ENCODE peak calls at places on chromosome 1, in nine cellular contexts. W is GM23248; H is central memory CD8-positive, alpha-beta T cell; O is RCC 7860; M is suprapubic skin; U is heart right ventricle; B is ACHN; C is AG10803; J is keratinocyte. K is an unnamed sample.
A peak's percentile ranks its signal among the peaks of the same experiment; 100 is the strongest.

GRCh38 chr1:187203257-187203656 is 374.5 kb downstream of the PLA2G4A start:
- DNase-seq in B (peak; percentile 88), U (no peak), C (peak; percentile 47), J (no peak), H (no peak), O (peak; percentile 59), M (no peak), W (peak; percentile 79), K (no peak)

GRCh38 chr1:214637722-214638473 is 34.9 kb downstream of the CENPF start:
- DNase-seq in C (peak; percentile 67), U (no peak), W (peak; percentile 75), M (no peak), J (no peak), B (peak; percentile 56), O (peak; percentile 10), H (no peak), K (no peak)

GRCh38 chr1:203199002-203199401 is 12.5 kb upstream of the CHI3L1 start:
- DNase-seq in M (no peak), U (no peak), H (no peak), W (no peak), B (no peak), C (no peak), O (no peak), J (no peak), K (no peak)

GRCh38 chr1:244154882-244155531 is 103.9 kb downstream of the ZBTB18 start:
- DNase-seq in W (no peak), J (no peak), B (no peak), H (no peak), U (no peak), M (no peak), O (no peak), C (no peak), K (no peak)

GRCh38 chr1:215188302-215188950 is 105.9 kb downstream of the KCNK2 start:
- DNase-seq in C (no peak), B (no peak), O (no peak), H (no peak), J (no peak), U (no peak), M (no peak), W (peak; percentile 43), K (no peak)

GRCh38 chr1:204576422-204576821 is 60.2 kb downstream of the MDM4 start:
- DNase-seq in U (no peak), J (no peak), C (no peak), W (no peak), O (no peak), H (no peak), M (no peak), B (no peak), K (no peak)

GRCh38 chr1:186888367-186888766 is 59.6 kb downstream of the PLA2G4A start:
- DNase-seq in M (no peak), O (no peak), H (no peak), U (no peak), W (peak; percentile 49), C (no peak), B (no peak), J (no peak), K (no peak)

GRCh38 chr1:16443975-16444745 is 3.6 kb downstream of the NECAP2 start:
- DNase-seq in J (no peak), H (no peak), O (no peak), U (no peak), M (no peak), B (no peak), W (no peak), C (no peak), K (no peak)

GRCh38 chr1:181905944-181906597 is 155.4 kb downstream of the ZNF648 start:
- DNase-seq in J (no peak), B (no peak), C (no peak), O (no peak), U (no peak), M (no peak), H (no peak), W (no peak), K (no peak)

GRCh38 chr1:226870026-226870322 is 442 bp upstream of the PSEN2 start:
- DNase-seq in W (no peak), M (no peak), C (no peak), H (no peak), J (no peak), O (no peak), B (no peak), U (no peak), K (no peak)

GRCh38 chr1:68231627-68232303 is 558 bp downstream of the WLS start:
- DNase-seq in M (peak; percentile 82), U (peak; percentile 66), W (peak; percentile 80), O (no peak), C (peak; percentile 53), B (peak; percentile 75), J (no peak), H (no peak), K (no peak)

GRCh38 chr1:100400332-100400933 is 48.1 kb downstream of the CDC14A start:
- DNase-seq in W (no peak), J (no peak), U (peak; percentile 52), B (no peak), M (no peak), C (no peak), H (peak; percentile 65), O (no peak), K (peak; percentile 92)

GRCh38 chr1:53502641-53503432 is 43.6 kb downstream of the DMRTB1 start:
- DNase-seq in U (no peak), B (no peak), J (no peak), M (no peak), H (no peak), C (no peak), W (no peak), O (no peak), K (no peak)

GRCh38 chr1:34642679-34643078 is 112.2 kb upstream of the GJB5 start:
- DNase-seq in H (no peak), W (peak; percentile 14), C (no peak), B (no peak), J (no peak), O (no peak), M (no peak), U (no peak), K (no peak)

GRCh38 chr1:198211696-198212095 is 54.9 kb downstream of the NEK7 start:
- DNase-seq in B (no peak), U (no peak), O (no peak), H (no peak), J (no peak), M (no peak), C (no peak), W (no peak), K (no peak)

GRCh38 chr1:6300342-6301141 is 39.6 kb upstream of the GPR153 start:
- DNase-seq in O (no peak), H (no peak), C (no peak), B (no peak), U (no peak), W (peak; percentile 36), M (no peak), J (peak; percentile 62), K (no peak)

GRCh38 chr1:67052741-67053534 is 1.0 kb downstream of the SLC35D1 start:
- DNase-seq in M (peak; percentile 72), B (peak; percentile 35), H (peak; percentile 33), J (peak; percentile 13), W (peak; percentile 77), O (no peak), C (peak; percentile 39), U (peak; percentile 17), K (peak; percentile 41)

GRCh38 chr1:24161270-24161669 is 18.3 kb upstream of the IL22RA1 start:
- DNase-seq in U (no peak), M (no peak), O (no peak), C (no peak), B (no peak), W (no peak), J (no peak), H (no peak), K (no peak)

GRCh38 chr1:208496467-208497371 is 252.5 kb upstream of the PLXNA2 start:
- DNase-seq in M (no peak), W (no peak), J (peak; percentile 56), C (no peak), B (no peak), O (no peak), H (no peak), U (no peak), K (no peak)

GRCh38 chr1:33390550-33390949 is 40.3 kb downstream of the PHC2 start:
- DNase-seq in U (no peak), B (no peak), O (no peak), W (peak; percentile 55), H (no peak), M (no peak), C (peak; percentile 95), J (no peak), K (no peak)

GRCh38 chr1:47578026-47578861 is 140.4 kb downstream of the FOXD2 start:
- DNase-seq in O (no peak), M (peak; percentile 54), J (no peak), U (peak; percentile 39), H (no peak), W (no peak), C (no peak), B (no peak), K (no peak)

GRCh38 chr1:66380452-66381212 is 153.3 kb upstream of the SGIP1 start:
- DNase-seq in O (no peak), J (no peak), H (no peak), M (no peak), U (no peak), B (no peak), W (peak; percentile 45), C (no peak), K (no peak)

GRCh38 chr1:209417761-209418160 is 165.8 kb upstream of the CAMK1G start:
- DNase-seq in U (no peak), W (no peak), J (no peak), C (no peak), H (no peak), M (no peak), B (no peak), O (no peak), K (no peak)

GRCh38 chr1:56068210-56068609 is 511.2 kb downstream of the PLPP3 start:
- DNase-seq in C (no peak), J (no peak), U (no peak), B (no peak), M (no peak), O (no peak), W (no peak), H (no peak), K (no peak)

K was measured in GF-D8.